ENCODE peak calls at places on chromosomes 13 and 19, in nine cellular contexts. Q is GM23248; G is aorta; Y is CD4-positive, alpha-beta memory T cell; U is Panc1; M is heart left ventricle; E is CD8-positive, alpha-beta memory T cell; J is upper lobe of right lung; R is spleen. K is an unnamed sample.

GRCh38 chr13:24038405-24038804 is 122.1 kb upstream of the SPATA13 start:
- DNase-seq in Q (peak), G (no peak), Y (no peak), U (no peak), M (no peak), E (no peak), J (no peak), R (no peak), K (peak)

GRCh38 chr19:42216653-42217521 is 590 bp downstream of the DEDD2 start:
- DNase-seq in Q (peak), G (peak), Y (no peak), U (no peak), M (peak), E (no peak), J (peak), R (peak), K (peak)

GRCh38 chr13:46129955-46130354 is 25.1 kb upstream of the CPB2 start:
- DNase-seq in Q (no peak), G (no peak), Y (no peak), U (no peak), M (no peak), E (no peak), J (no peak), R (no peak), K (no peak)

GRCh38 chr19:17706750-17707181 is 12.5 kb upstream of the MAP1S start:
- DNase-seq in Q (peak), G (no peak), Y (no peak), U (no peak), M (peak), E (no peak), J (no peak), R (no peak), K (peak)

GRCh38 chr19:19334063-19334988 is 13.7 kb downstream of the MAU2 start:
- DNase-seq in Q (no peak), G (no peak), Y (no peak), U (no peak), M (no peak), E (no peak), J (no peak), R (no peak), K (no peak)

GRCh38 chr19:14472202-14472961 is 2.8 kb downstream of the PTGER1 start:
- DNase-seq in Q (peak), G (peak), Y (peak), U (no peak), M (peak), E (peak), J (peak), R (peak), K (peak)

GRCh38 chr13:50762969-50763568 is 80.4 kb downstream of the DLEU7 start:
- DNase-seq in Q (no peak), G (no peak), Y (no peak), U (no peak), M (no peak), E (no peak), J (no peak), R (no peak), K (no peak)

GRCh38 chr19:623974-624373 is 9.4 kb downstream of the POLRMT start:
- DNase-seq in Q (no peak), G (no peak), Y (no peak), U (no peak), M (no peak), E (no peak), J (no peak), R (no peak), K (peak)

GRCh38 chr19:30281903-30282302 is 90.3 kb upstream of the ZNF536 start:
- DNase-seq in Q (peak), G (no peak), Y (no peak), U (no peak), M (no peak), E (no peak), J (no peak), R (no peak), K (no peak)

GRCh38 chr13:42354246-42355117 is 82.5 kb downstream of the AKAP11 start:
- DNase-seq in Q (peak), G (no peak), Y (peak), U (no peak), M (no peak), E (no peak), J (no peak), R (no peak), K (peak)

GRCh38 chr19:52099497-52100138 is 4.1 kb upstream of the ZNF841 start:
- DNase-seq in Q (no peak), G (no peak), Y (no peak), U (no peak), M (no peak), E (no peak), J (no peak), R (no peak), K (no peak)

GRCh38 chr19:28934626-28935025 is 278.3 kb downstream of the UQCRFS1 start:
- DNase-seq in Q (peak), G (no peak), Y (no peak), U (no peak), M (no peak), E (no peak), J (no peak), R (no peak), K (no peak)

GRCh38 chr13:40275636-40276035 is 390.8 kb downstream of the FOXO1 start:
- DNase-seq in Q (peak), G (no peak), Y (no peak), U (no peak), M (no peak), E (no peak), J (no peak), R (no peak), K (peak)

GRCh38 chr19:29293292-29293691 is 80.3 kb upstream of the UQCRFS1 start:
- DNase-seq in Q (no peak), G (no peak), Y (no peak), U (no peak), M (no peak), E (no peak), J (peak), R (no peak), K (no peak)

GRCh38 chr19:50486823-50487515 is 10.3 kb upstream of the GARIN5A start:
- DNase-seq in Q (peak), G (no peak), Y (no peak), U (no peak), M (no peak), E (peak), J (peak), R (peak), K (peak)

GRCh38 chr13:109276261-109276660 is 510.1 kb downstream of the IRS2 start:
- DNase-seq in Q (no peak), G (no peak), Y (no peak), U (no peak), M (no peak), E (no peak), J (no peak), R (no peak), K (no peak)

GRCh38 chr19:48635966-48636858 is 967 bp downstream of the DBP start:
- DNase-seq in Q (peak), G (peak), Y (peak), U (no peak), M (no peak), E (no peak), J (peak), R (peak), K (no peak)

GRCh38 chr19:51417107-51417806 is at the start of gene SIGLEC10:
- DNase-seq in Q (no peak), G (peak), Y (no peak), U (no peak), M (peak), E (no peak), J (peak), R (peak), K (no peak)

GRCh38 chr13:41418751-41419150 is 38.6 kb upstream of the RGCC start:
- DNase-seq in Q (no peak), G (no peak), Y (no peak), U (no peak), M (no peak), E (no peak), J (no peak), R (no peak), K (no peak)

GRCh38 chr13:23147827-23148226 is 33.0 kb upstream of the SGCG start:
- DNase-seq in Q (no peak), G (no peak), Y (no peak), U (no peak), M (no peak), E (no peak), J (no peak), R (no peak), K (no peak)

GRCh38 chr19:48796468-48797083 is 14.3 kb downstream of the BCAT2 start:
- DNase-seq in Q (no peak), G (no peak), Y (no peak), U (no peak), M (no peak), E (no peak), J (no peak), R (no peak), K (no peak)

GRCh38 chr19:3503036-3503572 is 2.6 kb upstream of the DOHH start:
- DNase-seq in Q (peak), G (no peak), Y (no peak), U (no peak), M (no peak), E (no peak), J (no peak), R (no peak), K (peak)

GRCh38 chr19:3507371-3508120 is 1.4 kb downstream of the FZR1 start:
- DNase-seq in Q (peak), G (no peak), Y (peak), U (no peak), M (no peak), E (peak), J (no peak), R (peak), K (no peak)

GRCh38 chr19:3506384-3507340 is 551 bp downstream of the FZR1 start:
- DNase-seq in Q (peak), G (peak), Y (peak), U (no peak), M (peak), E (peak), J (peak), R (no peak), K (no peak)

GRCh38 chr19:3504723-3505122 is 1.4 kb upstream of the FZR1 start:
- DNase-seq in Q (no peak), G (no peak), Y (no peak), U (no peak), M (no peak), E (no peak), J (no peak), R (no peak), K (peak)

DNA sequence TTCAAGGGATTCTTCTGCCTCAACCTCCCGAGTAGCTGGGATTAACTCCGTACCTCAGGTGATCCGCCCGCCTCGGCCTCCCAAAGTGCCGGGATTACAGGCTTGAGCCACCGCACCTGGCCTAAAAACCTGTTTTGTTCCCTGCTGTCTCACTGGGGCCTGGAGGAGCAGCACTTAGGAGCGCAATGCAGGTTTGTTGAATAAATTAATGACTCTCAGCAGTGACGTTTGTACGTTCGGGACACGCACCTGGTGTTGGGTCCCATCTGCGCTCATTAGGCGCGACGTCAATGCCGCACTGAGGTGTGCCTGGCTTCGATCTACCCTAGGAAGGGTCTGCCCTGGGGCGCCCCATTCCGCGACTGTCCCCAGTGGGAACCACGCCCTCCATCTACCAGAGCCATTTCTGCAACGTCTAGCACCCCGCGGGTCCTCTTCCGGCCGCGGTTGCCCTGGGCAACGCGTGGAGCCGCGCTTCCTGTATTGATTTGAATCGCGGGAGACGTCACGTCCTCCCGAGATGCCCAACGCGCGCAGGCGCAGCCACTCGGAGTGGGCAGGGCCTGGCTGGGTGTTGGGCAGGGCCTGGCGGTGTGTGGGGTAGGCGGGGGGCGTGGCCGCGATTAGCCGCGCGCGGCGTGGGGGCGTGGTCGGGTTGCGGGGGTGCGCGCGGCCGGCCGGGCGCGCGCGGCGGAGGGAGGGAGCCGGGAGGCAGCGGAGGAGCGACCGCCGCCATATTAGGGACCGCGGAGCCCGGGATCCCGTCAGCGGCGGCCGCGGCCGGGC is at the start of gene FZR1:
- DNase-seq in Q (peak), G (peak), Y (peak), U (peak), M (peak), E (peak), J (peak), R (peak), K (peak)
- H3K4me3 ChIP-seq in Q (peak), G (peak), Y (peak), U (peak), M (peak), E (peak), J (peak), R (peak), K (peak)

GRCh38 chr13:36673352-36673751 is 468 bp upstream of the SERTM1 start:
- DNase-seq in Q (no peak), G (no peak), Y (no peak), U (no peak), M (no peak), E (no peak), J (no peak), R (no peak), K (no peak)
- H3K4me3 ChIP-seq in Q (no peak), G (no peak), Y (no peak), U (no peak), M (peak), E (no peak), J (no peak), R (no peak), K (no peak)

GRCh38 chr19:3669134-3669436 is 31.2 kb downstream of the PIP5K1C start:
- DNase-seq in Q (no peak), G (no peak), Y (peak), U (no peak), M (no peak), E (no peak), J (no peak), R (no peak), K (no peak)

GRCh38 chr19:3671680-3672574 is 28.3 kb downstream of the PIP5K1C start:
- DNase-seq in Q (no peak), G (no peak), Y (peak), U (no peak), M (peak), E (no peak), J (no peak), R (no peak), K (peak)

GRCh38 chr19:3670796-3671679 is 29.2 kb downstream of the PIP5K1C start:
- DNase-seq in Q (peak), G (peak), Y (peak), U (no peak), M (peak), E (no peak), J (peak), R (no peak), K (peak)

GRCh38 chr19:3669616-3670257 is 30.5 kb downstream of the PIP5K1C start:
- DNase-seq in Q (no peak), G (no peak), Y (peak), U (no peak), M (no peak), E (no peak), J (no peak), R (no peak), K (no peak)

GRCh38 chr19:3670258-3670795 is 29.9 kb downstream of the PIP5K1C start:
- DNase-seq in Q (peak), G (peak), Y (no peak), U (no peak), M (peak), E (no peak), J (no peak), R (no peak), K (peak)
- H3K4me3 ChIP-seq in Q (peak), G (peak), Y (no peak), U (no peak), M (peak), E (no peak), J (peak), R (peak), K (peak)

DNA sequence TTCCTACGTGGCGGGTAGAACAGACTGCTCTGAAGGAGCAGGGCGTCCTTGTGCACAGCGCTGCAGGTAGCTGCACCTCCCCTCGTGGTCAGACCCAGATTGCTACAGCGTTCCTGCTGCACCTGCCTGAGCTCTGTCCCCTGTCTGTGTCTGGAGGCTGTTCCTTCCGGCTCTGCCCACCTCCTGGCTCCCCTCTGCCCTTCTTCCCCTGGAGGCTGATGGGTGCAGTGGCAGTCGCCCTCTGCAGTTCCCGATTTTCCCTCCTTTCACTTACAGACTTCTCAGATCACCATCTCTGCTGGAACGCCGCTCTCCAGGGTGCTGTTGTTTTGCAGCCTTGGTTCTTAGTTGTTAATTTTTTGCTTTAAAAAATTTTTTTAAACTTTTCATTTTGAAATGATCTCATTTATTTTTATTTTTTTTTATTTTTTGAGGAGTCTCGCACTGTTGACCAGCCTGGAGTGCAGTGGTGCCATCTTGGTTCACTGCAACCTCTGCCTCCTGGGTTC is 53.6 kb downstream of the SMARCA4 start:
- DNase-seq in Q (no peak), G (no peak), Y (no peak), U (no peak), M (no peak), E (no peak), J (no peak), R (no peak), K (no peak)
- H3K4me3 ChIP-seq in Q (no peak), G (no peak), Y (no peak), U (no peak), M (no peak), E (no peak), J (no peak), R (no peak), K (no peak)

GRCh38 chr13:87859261-87859660 is 188.1 kb downstream of the SLITRK5 start:
- DNase-seq in Q (no peak), G (no peak), Y (no peak), U (no peak), M (no peak), E (no peak), J (no peak), R (no peak), K (no peak)
- H3K4me3 ChIP-seq in Q (no peak), G (no peak), Y (no peak), U (no peak), M (no peak), E (no peak), J (no peak), R (no peak), K (no peak)

DNA sequence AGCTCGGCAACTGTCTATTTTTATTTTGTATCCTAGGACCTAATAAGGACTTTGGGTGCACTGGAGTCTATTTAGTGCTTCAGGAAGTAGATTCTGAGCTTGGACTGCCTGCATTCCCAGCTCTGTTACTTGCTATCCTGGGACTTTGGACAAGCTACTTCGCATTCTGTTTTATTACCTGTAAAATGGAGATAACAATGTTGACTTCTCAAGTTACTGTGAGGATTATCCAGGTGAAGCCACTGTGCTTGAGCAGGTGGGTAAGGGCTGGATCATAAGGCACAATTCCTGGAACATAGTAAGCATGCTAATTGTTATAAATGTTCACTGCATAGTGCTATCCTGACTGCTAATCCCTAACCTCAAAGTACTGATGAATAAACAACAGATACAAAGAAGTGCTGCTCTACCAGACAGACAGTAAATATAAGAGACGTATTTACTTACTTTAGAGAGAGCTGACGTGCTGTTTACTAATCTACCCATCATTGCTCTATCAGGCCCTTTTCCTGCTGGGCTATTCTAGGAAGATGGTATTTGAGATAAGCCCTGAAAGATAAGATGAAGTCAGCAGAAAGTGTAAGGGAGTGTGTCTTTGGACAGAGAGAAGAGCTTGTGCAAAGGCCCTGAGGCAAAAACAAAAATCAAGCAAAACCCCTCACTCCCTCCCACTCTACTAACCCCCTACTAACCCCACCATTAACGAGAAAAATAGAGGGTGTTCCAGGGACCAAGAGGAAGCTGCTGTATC is 50.8 kb upstream of the FLT1 start:
- DNase-seq in Q (no peak), G (no peak), Y (no peak), U (no peak), M (no peak), E (no peak), J (no peak), R (no peak), K (no peak)
- H3K4me3 ChIP-seq in Q (no peak), G (no peak), Y (no peak), U (no peak), M (no peak), E (no peak), J (no peak), R (no peak), K (no peak)

K was measured in fibroblast of pulmonary artery.